ENCODE peak calls at places on chromosomes 3 and 15, in seven cellular contexts. T, J, Z, Y, C, N and U are unnamed samples.

GRCh38 chr3:123449092-123449985 is 449 bp upstream of the ADCY5 start:
- DNase-seq in C (peak; percentile 38), N (peak; percentile 13), Y (peak; percentile 4), Z (peak; percentile 76), J (no peak), T (peak; percentile 9), U (peak; percentile 73)

GRCh38 chr15:94041731-94042130 is 189.6 kb upstream of the MCTP2 start:
- DNase-seq in Y (no peak), C (no peak), J (no peak), Z (no peak), T (no peak), N (no peak), U (no peak)

GRCh38 chr3:119649764-119650163 is 10.6 kb downstream of the POPDC2 start:
- DNase-seq in N (no peak), T (no peak), J (no peak), C (no peak), Y (no peak), Z (no peak), U (no peak)

GRCh38 chr3:115165266-115165665 is 18.2 kb upstream of the ZBTB20 start:
- DNase-seq in N (no peak), J (no peak), C (no peak), Y (no peak), Z (no peak), T (no peak), U (no peak)

GRCh38 chr3:44478606-44479094 is 1.2 kb upstream of the ZNF445 start:
- DNase-seq in Y (no peak), Z (no peak), C (no peak), N (no peak), T (peak; percentile 11), J (no peak), U (no peak)

GRCh38 chr3:146598486-146598885 is 6.7 kb downstream of the PLSCR5 start:
- DNase-seq in T (no peak), C (no peak), N (peak; percentile 52), J (no peak), Y (peak; percentile 71), Z (no peak), U (no peak)

GRCh38 chr3:183449391-183449790 is 21.0 kb upstream of the MCF2L2 start:
- DNase-seq in Y (no peak), J (no peak), N (peak; percentile 9), T (no peak), C (peak; percentile 18), Z (no peak), U (peak; percentile 66)

GRCh38 chr3:184129012-184129411 is 6.1 kb upstream of the EIF2B5 start:
- DNase-seq in C (peak; percentile 65), Z (peak; percentile 40), Y (peak; percentile 58), N (peak; percentile 58), J (no peak), T (peak; percentile 42), U (peak; percentile 72)

GRCh38 chr15:61106044-61106834 is 122.9 kb downstream of the RORA start:
- DNase-seq in J (no peak), C (no peak), Z (no peak), Y (no peak), N (no peak), T (no peak), U (no peak)

GRCh38 chr15:62138124-62138523 is 27.0 kb downstream of the C2CD4B start:
- DNase-seq in Z (no peak), Y (peak; percentile 89), T (peak; percentile 49), J (no peak), N (peak; percentile 21), C (no peak), U (no peak)

GRCh38 chr3:128497305-128498126 is 4.5 kb upstream of the GATA2 start:
- DNase-seq in Y (no peak), C (peak; percentile 68), Z (peak; percentile 94), N (no peak), J (peak; percentile 39), T (peak; percentile 22), U (peak; percentile 90)

GRCh38 chr3:126126811-126127431 is 43.0 kb upstream of the SLC41A3 start:
- DNase-seq in N (no peak), Z (peak; percentile 1), J (no peak), C (no peak), T (no peak), Y (no peak), U (peak; percentile 51)

GRCh38 chr3:10986592-10986991 is 6.0 kb upstream of the SLC6A1 start:
- DNase-seq in J (no peak), C (no peak), Y (no peak), N (no peak), T (no peak), Z (no peak), U (no peak)

GRCh38 chr3:13508496-13508895 is 28.4 kb downstream of the HDAC11 start:
- DNase-seq in J (no peak), Y (no peak), N (no peak), Z (no peak), T (no peak), C (no peak), U (no peak)

GRCh38 chr15:72474912-72475601 is 927 bp downstream of the ARIH1 start:
- DNase-seq in Y (peak; percentile 74), Z (peak; percentile 75), J (no peak), C (peak; percentile 68), T (peak; percentile 74), N (peak; percentile 84), U (peak; percentile 84)

GRCh38 chr3:149977391-149977790 is 6.7 kb upstream of the PFN2 start:
- DNase-seq in Z (no peak), Y (no peak), T (no peak), N (no peak), J (no peak), C (no peak), U (no peak)

GRCh38 chr15:96585634-96586386 is 255.3 kb downstream of the NR2F2 start:
- DNase-seq in T (peak; percentile 32), N (peak; percentile 6), C (no peak), Z (no peak), J (no peak), Y (peak; percentile 31), U (peak; percentile 46)

GRCh38 chr3:148084931-148085330 is 612.8 kb upstream of the AGTR1 start:
- DNase-seq in Z (no peak), C (no peak), Y (no peak), N (no peak), J (no peak), T (no peak), U (no peak)

GRCh38 chr15:27973886-27974285 is 125.2 kb downstream of the OCA2 start:
- DNase-seq in J (no peak), Y (no peak), T (no peak), Z (no peak), N (no peak), C (no peak), U (no peak)

GRCh38 chr15:75647370-75648155 is at the start of gene SNX33:
- DNase-seq in T (peak; percentile 80), Y (peak; percentile 87), Z (peak; percentile 78), C (peak; percentile 85), J (peak; percentile 33), N (peak; percentile 79), U (peak; percentile 95)

GRCh38 chr15:74259821-74260502 is 23.8 kb downstream of the CCDC33 start:
- DNase-seq in Y (no peak), C (no peak), J (no peak), T (no peak), Z (no peak), N (no peak), U (no peak)

GRCh38 chr15:100928632-100929280 is 9.6 kb downstream of the LRRK1 start:
- DNase-seq in N (no peak), C (no peak), Y (no peak), T (no peak), J (no peak), Z (no peak), U (peak; percentile 17)

GRCh38 chr15:85557385-85557784 is 177.0 kb downstream of the AKAP13 start:
- DNase-seq in T (no peak), Z (no peak), J (no peak), Y (no peak), C (no peak), N (no peak), U (no peak)

GRCh38 chr15:50828610-50829206 is 63.2 kb upstream of the SPPL2A start:
- DNase-seq in C (peak; percentile 94), Z (no peak), J (no peak), N (peak; percentile 95), T (peak; percentile 85), Y (peak; percentile 91), U (peak; percentile 40)

GRCh38 chr3:51434746-51435323 is 43.8 kb downstream of the RBM15B start:
- DNase-seq in C (peak; percentile 54), N (peak; percentile 45), Z (peak; percentile 26), J (peak; percentile 28), T (peak; percentile 47), Y (peak; percentile 69), U (peak; percentile 65)

GRCh38 chr3:141648055-141648910 is 89.8 kb upstream of the RNF7 start:
- DNase-seq in C (no peak), Z (no peak), J (no peak), N (no peak), Y (no peak), T (no peak), U (no peak)